ENCODE peak calls at places on chromosomes 7 and 10, in seven cellular contexts. R, Y, V, F, B, U and X are unnamed samples.

GRCh38 chr10:117442521-117442920 is 67.3 kb upstream of the PDZD8 start:
- ATAC-seq in V (no peak), Y (no peak), U (no peak), R (no peak), F (peak; percentile 21), B (peak; percentile 25), X (no peak)

GRCh38 chr10:13115832-13116793 is 16.1 kb downstream of the OPTN start:
- ATAC-seq in R (no peak), F (peak; percentile 66), V (no peak), B (no peak), U (peak; percentile 61), Y (peak; percentile 81), X (no peak)

GRCh38 chr7:137482466-137482865 is 138.9 kb upstream of the PTN start:
- ATAC-seq in Y (no peak), V (no peak), U (no peak), B (no peak), F (no peak), R (no peak), X (no peak)

GRCh38 chr7:21106296-21106732 is 319.6 kb upstream of the SP8 start:
- ATAC-seq in F (no peak), V (no peak), R (no peak), U (no peak), Y (no peak), B (no peak), X (no peak)

GRCh38 chr7:13749666-13750065 is 239.8 kb downstream of the ETV1 start:
- ATAC-seq in Y (no peak), U (no peak), F (no peak), B (no peak), V (no peak), R (no peak), X (no peak)

GRCh38 chr10:69650589-69651261 is 20.7 kb downstream of the FAM241B start:
- ATAC-seq in V (no peak), R (no peak), B (no peak), U (no peak), Y (peak; percentile 25), F (no peak), X (no peak)

GRCh38 chr10:70588255-70588654 is 14.3 kb downstream of the PRF1 start:
- ATAC-seq in R (no peak), B (no peak), V (no peak), U (no peak), F (no peak), Y (no peak), X (no peak)

GRCh38 chr10:110481948-110482347 is 15.8 kb upstream of the DUSP5 start:
- ATAC-seq in V (peak; percentile 85), U (no peak), Y (no peak), R (no peak), B (no peak), F (no peak), X (no peak)

GRCh38 chr7:27678617-27679260 is 16.1 kb upstream of the HIBADH start:
- ATAC-seq in U (no peak), B (peak; percentile 75), Y (no peak), V (peak; percentile 42), F (peak; percentile 65), R (peak; percentile 44), X (no peak)

GRCh38 chr10:43865275-43866135 is 216.8 kb upstream of the ZNF32 start:
- ATAC-seq in F (no peak), V (no peak), Y (no peak), R (no peak), U (peak; percentile 60), B (no peak), X (no peak)

GRCh38 chr7:107788216-107788615 is 14.8 kb downstream of the SLC26A3 start:
- ATAC-seq in Y (no peak), U (no peak), B (no peak), V (no peak), F (no peak), R (no peak), X (no peak)

GRCh38 chr10:125698599-125698998 is 15.6 kb upstream of the TEX36 start:
- ATAC-seq in R (no peak), B (peak; percentile 70), U (no peak), F (no peak), V (no peak), Y (no peak), X (no peak)

GRCh38 chr7:121371367-121371766 is 24.7 kb downstream of the FAM3C start:
- ATAC-seq in Y (no peak), R (no peak), U (no peak), V (no peak), F (no peak), B (no peak), X (no peak)

GRCh38 chr7:32223721-32224120 is 153.5 kb upstream of the PDE1C start:
- ATAC-seq in R (no peak), U (no peak), F (no peak), V (no peak), B (peak; percentile 29), Y (no peak), X (no peak)

GRCh38 chr10:77287647-77288120 is 349.9 kb downstream of the KCNMA1 start:
- ATAC-seq in V (no peak), B (no peak), R (peak; percentile 41), U (peak; percentile 93), F (no peak), Y (no peak), X (peak; percentile 75)

GRCh38 chr7:47651355-47652317 is 69.7 kb upstream of the TNS3 start:
- ATAC-seq in F (no peak), U (no peak), B (no peak), V (peak; percentile 87), Y (no peak), R (no peak), X (peak; percentile 49)

DNA sequence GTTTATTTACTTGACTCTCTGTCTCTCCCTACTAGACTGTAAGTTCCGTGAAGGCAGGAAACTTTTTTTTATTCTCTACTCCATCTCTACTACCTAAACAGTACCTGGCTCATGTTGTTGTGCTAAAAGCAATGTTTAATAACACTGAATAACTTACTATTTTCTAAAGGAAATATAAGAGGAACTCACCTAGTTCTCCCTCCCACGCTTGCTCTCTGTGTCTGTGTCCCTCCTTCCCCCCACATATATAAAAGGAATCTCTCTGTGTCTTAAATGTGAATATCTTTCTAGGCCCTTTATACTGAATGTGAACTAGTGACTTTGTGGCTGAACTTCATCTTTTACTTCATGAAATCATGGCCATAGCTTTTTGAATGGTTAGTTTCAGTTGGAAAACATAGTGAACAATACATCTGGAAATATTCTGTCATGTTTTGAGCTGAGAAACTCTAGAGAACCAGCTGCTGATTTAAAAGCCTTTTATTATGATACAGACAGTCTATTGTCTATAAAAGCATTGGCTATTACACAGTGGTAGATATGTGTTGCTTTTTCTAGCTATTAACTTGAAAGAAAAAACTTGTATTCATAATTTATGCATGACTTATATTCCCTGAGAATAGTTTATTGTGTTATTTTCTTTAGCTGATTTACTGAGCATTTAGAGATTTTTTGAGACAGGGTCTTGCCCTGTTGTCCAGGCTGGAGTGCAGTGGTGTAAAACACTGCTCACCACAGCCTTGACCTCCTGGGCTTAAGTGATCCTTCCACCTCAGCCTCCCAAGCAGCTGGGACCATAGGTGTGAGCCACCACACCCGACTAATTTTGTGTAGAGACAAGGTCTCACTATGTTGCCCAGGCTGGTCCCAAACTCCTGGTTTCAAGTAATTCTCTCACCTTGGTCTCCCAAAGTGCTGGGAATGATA is 42.5 kb downstream of the VCL start:
- ATAC-seq in R (peak; percentile 8), V (no peak), Y (no peak), U (no peak), B (no peak), F (peak; percentile 31), X (no peak)
- H3K27ac ChIP-seq in R (peak overlapping the region; percentile 72), V (peak overlapping the region; percentile 48), Y (no peak overlapping the region), U (no peak overlapping the region), B (no peak overlapping the region), F (peak overlapping the region; percentile 36), X (peak overlapping the region; percentile 48)

GRCh38 chr10:35998036-35998435 is 355.9 kb upstream of the FZD8 start:
- ATAC-seq in V (no peak), Y (no peak), F (no peak), B (no peak), R (no peak), U (no peak), X (no peak)

GRCh38 chr10:36003031-36003600 is 361.0 kb upstream of the FZD8 start:
- ATAC-seq in U (peak; percentile 56), F (no peak), V (no peak), R (no peak), Y (no peak), B (no peak), X (no peak)

GRCh38 chr10:36007369-36007768 is 365.3 kb upstream of the FZD8 start:
- ATAC-seq in B (no peak), U (no peak), R (no peak), F (no peak), V (no peak), Y (no peak), X (no peak)

GRCh38 chr10:36003688-36004087 is 361.6 kb upstream of the FZD8 start:
- ATAC-seq in U (peak; percentile 24), B (no peak), Y (no peak), F (no peak), R (no peak), V (no peak), X (no peak)
- H3K4me1 ChIP-seq in U (no peaks in the 10 kb centered on the region), B (no peaks in the 10 kb centered on the region), Y (no peaks in the 10 kb centered on the region), F (no peaks in the 10 kb centered on the region), R (no peaks in the 10 kb centered on the region), V (no peaks in the 10 kb centered on the region), X (no peaks in the 10 kb centered on the region)

GRCh38 chr7:148290451-148291005 is 300.0 kb upstream of the C7orf33 start:
- ATAC-seq in Y (no peak), R (no peak), U (no peak), B (no peak), F (no peak), V (no peak), X (no peak)
- H3K27ac ChIP-seq in Y (no peak overlapping the region), R (no peak overlapping the region), U (no peak overlapping the region), B (no peak overlapping the region), F (no peak overlapping the region), V (no peak overlapping the region), X (no peak overlapping the region)

GRCh38 chr10:33602278-33602677 is 267.8 kb upstream of the NRP1 start:
- ATAC-seq in U (no peak), R (no peak), F (no peak), Y (no peak), B (no peak), V (no peak), X (no peak)

GRCh38 chr10:33594475-33594874 is 260.0 kb upstream of the NRP1 start:
- ATAC-seq in V (no peak), U (no peak), B (no peak), R (no peak), F (no peak), Y (no peak), X (no peak)

GRCh38 chr10:33600381-33600780 is 265.9 kb upstream of the NRP1 start:
- ATAC-seq in Y (no peak), V (peak; percentile 54), R (no peak), B (no peak), U (no peak), F (no peak), X (no peak)

GRCh38 chr10:33596411-33596810 is 261.9 kb upstream of the NRP1 start:
- ATAC-seq in V (no peak), B (no peak), R (no peak), Y (no peak), F (no peak), U (no peak), X (no peak)
- H3K4me1 ChIP-seq in V (no peaks in the 10 kb centered on the region), B (no peaks in the 10 kb centered on the region), R (no peaks in the 10 kb centered on the region), Y (no peaks in the 10 kb centered on the region), F (no peaks in the 10 kb centered on the region), U (no peaks in the 10 kb centered on the region), X (no peaks in the 10 kb centered on the region)

GRCh38 chr7:22866965-22867364 is 44.3 kb upstream of the TOMM7 start:
- ATAC-seq in Y (no peak), U (peak; percentile 57), B (no peak), R (peak; percentile 55), F (no peak), V (peak; percentile 47), X (peak; percentile 73)
- H3K27ac ChIP-seq in Y (no peak overlapping the region), U (no peak overlapping the region), B (no peak overlapping the region), R (peak overlapping the region; percentile 71), F (no peak overlapping the region), V (peak overlapping the region; percentile 100), X (peak overlapping the region; percentile 67)

GRCh38 chr10:53476650-53477312 is 704.2 kb upstream of the MBL2 start:
- ATAC-seq in Y (no peak), R (no peak), V (no peak), U (no peak), F (no peak), B (no peak), X (no peak)
- H3K4me1 ChIP-seq in Y (no peaks in the 10 kb centered on the region), R (no peaks in the 10 kb centered on the region), V (no peaks in the 10 kb centered on the region), U (no peaks in the 10 kb centered on the region), F (no peaks in the 10 kb centered on the region), B (no peaks in the 10 kb centered on the region), X (no peaks in the 10 kb centered on the region)